ENCODE peak calls at places on chromosome 18, in eight cellular contexts. P, J, D, G, K, B, L and M are unnamed samples.

GRCh38 chr18:34292594-34292993 is 67.9 kb upstream of the NOL4 start:
- DNase-seq in D (no peak), K (no peak), P (no peak), J (no peak), L (no peak), G (no peak), B (no peak), M (no peak)

GRCh38 chr18:26233208-26233607 is 7.0 kb downstream of the TAF4B start:
- DNase-seq in P (no peak), G (no peak), K (no peak), J (no peak), B (no peak), L (no peak), D (no peak), M (no peak)

GRCh38 chr18:27685807-27686412 is 491.0 kb downstream of the CDH2 start:
- DNase-seq in G (peak), J (peak), B (no peak), D (peak), L (peak), P (no peak), K (peak), M (peak)

GRCh38 chr18:45835057-45835634 is 9.7 kb downstream of the SIGLEC15 start:
- DNase-seq in J (no peak), P (no peak), L (no peak), B (no peak), D (no peak), K (no peak), G (no peak), M (no peak)

GRCh38 chr18:29254123-29254522 is 1077.2 kb upstream of the CDH2 start:
- DNase-seq in D (no peak), L (no peak), J (no peak), B (no peak), K (no peak), P (no peak), G (no peak), M (no peak)

GRCh38 chr18:59249186-59249774 is 24.0 kb downstream of the RAX start:
- DNase-seq in P (peak), K (peak), J (peak), D (peak), B (no peak), G (peak), L (peak), M (peak)

GRCh38 chr18:27615345-27615844 is 430.3 kb upstream of the CHST9 start:
- DNase-seq in L (no peak), G (no peak), J (no peak), B (no peak), P (no peak), K (no peak), D (no peak), M (no peak)

GRCh38 chr18:5238371-5238758 is 41.3 kb upstream of the AKAIN1 start:
- DNase-seq in B (no peak), K (no peak), J (no peak), P (peak), L (peak), G (no peak), D (peak), M (peak)

GRCh38 chr18:23835076-23835475 is 145.8 kb downstream of the LAMA3 start:
- DNase-seq in B (no peak), P (no peak), D (no peak), J (no peak), K (no peak), L (no peak), G (no peak), M (no peak)